ENCODE peak calls at places on chromosomes 11 and 22, in six cellular contexts. G, D, U, W, I and S are unnamed samples.

GRCh38 chr22:21567456-21568206 is at the start of gene UBE2L3:
- DNase-seq in I (peak; percentile 83), W (peak; percentile 93), G (peak; percentile 90), U (peak; percentile 69), D (peak; percentile 46), S (peak; percentile 63)

GRCh38 chr22:47152938-47153337 is 390.5 kb downstream of the TBC1D22A start:
- DNase-seq in I (no peak), U (no peak), G (no peak), W (no peak), D (no peak), S (no peak)

GRCh38 chr11:14306481-14306880 is 52.5 kb downstream of the RRAS2 start:
- DNase-seq in U (no peak), I (no peak), W (no peak), D (no peak), G (no peak), S (no peak)

GRCh38 chr11:46006418-46007070 is 84.1 kb downstream of the LARGE2 start:
- DNase-seq in I (no peak), W (no peak), D (peak; percentile 67), G (no peak), U (peak; percentile 68), S (no peak)

GRCh38 chr11:62444271-62444833 is 25.5 kb downstream of the SCGB1A1 start:
- DNase-seq in D (no peak), I (peak; percentile 90), G (peak; percentile 69), U (peak; percentile 57), W (peak; percentile 83), S (no peak)

GRCh38 chr11:60981515-60981914 is 10.0 kb downstream of the CD6 start:
- DNase-seq in U (no peak), G (no peak), D (no peak), W (no peak), I (no peak), S (no peak)

GRCh38 chr11:42243370-42243769 is 783.9 kb upstream of the LRRC4C start:
- DNase-seq in D (no peak), I (no peak), W (no peak), U (no peak), G (no peak), S (no peak)

GRCh38 chr11:76314741-76315090 is 66.2 kb downstream of the THAP12 start:
- DNase-seq in U (peak; percentile 25), W (no peak), D (no peak), G (peak; percentile 6), I (no peak), S (no peak)

GRCh38 chr11:116689413-116690127 is 83.2 kb downstream of the BUD13 start:
- DNase-seq in G (peak; percentile 27), U (no peak), I (no peak), W (no peak), D (no peak), S (no peak)

GRCh38 chr22:37175414-37176144 is 12.5 kb downstream of the C1QTNF6 start:
- DNase-seq in G (peak; percentile 45), U (no peak), I (peak; percentile 36), D (no peak), W (peak; percentile 56), S (no peak)

GRCh38 chr11:110156503-110156902 is 63.3 kb downstream of the ZC3H12C start:
- DNase-seq in D (no peak), W (no peak), U (no peak), I (no peak), G (no peak), S (no peak)

GRCh38 chr11:33718441-33718840 is 17.8 kb downstream of the CD59 start:
- DNase-seq in W (no peak), U (no peak), G (no peak), D (peak; percentile 31), I (no peak), S (no peak)

GRCh38 chr11:67082071-67082791 is 25.6 kb downstream of the RHOD start:
- DNase-seq in W (no peak), G (no peak), U (no peak), I (no peak), D (no peak), S (no peak)

GRCh38 chr22:49207008-49207775 is 620.5 kb downstream of the BRD1 start:
- DNase-seq in G (no peak), D (no peak), I (peak; percentile 54), W (peak; percentile 47), U (no peak), S (no peak)

GRCh38 chr11:105177658-105178057 is 38.1 kb upstream of the CARD18 start:
- DNase-seq in U (peak; percentile 77), D (no peak), G (no peak), W (no peak), I (no peak), S (no peak)

GRCh38 chr11:132549571-132549970 is 982.7 kb downstream of the OPCML start:
- DNase-seq in I (no peak), G (no peak), W (no peak), D (no peak), U (no peak), S (no peak)

GRCh38 chr11:92384316-92384715 is 159.7 kb downstream of the FAT3 start:
- DNase-seq in D (no peak), U (peak; percentile 81), G (no peak), W (no peak), I (no peak), S (no peak)

GRCh38 chr22:32864041-32864440 is 62.5 kb downstream of the TIMP3 start:
- DNase-seq in G (no peak), U (no peak), D (no peak), W (no peak), I (no peak), S (no peak)

GRCh38 chr22:49295851-49296560 is 531.7 kb downstream of the BRD1 start:
- DNase-seq in D (no peak), G (no peak), I (peak; percentile 61), U (no peak), W (peak; percentile 53), S (no peak)

GRCh38 chr11:2369320-2369719 is 7.8 kb upstream of the CD81 start:
- DNase-seq in G (no peak), D (no peak), U (no peak), W (no peak), I (no peak), S (no peak)

GRCh38 chr22:42913874-42914510 is 56.9 kb upstream of the ARFGAP3 start:
- DNase-seq in U (no peak), W (no peak), D (no peak), G (no peak), I (no peak), S (no peak)

GRCh38 chr11:68317147-68317785 is 4.9 kb downstream of the LRP5 start:
- DNase-seq in I (no peak), U (no peak), W (no peak), G (no peak), D (no peak), S (no peak)

GRCh38 chr11:44088377-44088776 is 7.1 kb upstream of the EXT2 start:
- DNase-seq in W (no peak), G (no peak), D (no peak), U (no peak), I (no peak), S (no peak)

GRCh38 chr22:37431811-37432707 is 4.8 kb upstream of the ELFN2 start:
- DNase-seq in U (peak; percentile 97), G (no peak), I (no peak), W (no peak), D (peak; percentile 100), S (no peak)

GRCh38 chr11:7892059-7892699 is 38.9 kb downstream of the OR10A6 start:
- DNase-seq in U (peak; percentile 38), I (no peak), W (no peak), D (no peak), G (no peak), S (no peak)

GRCh38 chr11:849951-850776 is 7.5 kb downstream of the TSPAN4 start:
- DNase-seq in D (no peak), U (no peak), W (no peak), I (no peak), G (no peak), S (no peak)

GRCh38 chr11:35235944-35236666 is 97.1 kb downstream of the CD44 start:
- DNase-seq in G (no peak), W (no peak), D (peak; percentile 90), U (no peak), I (no peak), S (peak; percentile 69)

GRCh38 chr22:49619301-49619700 is 208.4 kb downstream of the BRD1 start:
- DNase-seq in W (peak; percentile 52), G (peak; percentile 28), I (no peak), D (no peak), U (no peak), S (no peak)

GRCh38 chr11:64654958-64655541 is 64.0 kb downstream of the SLC22A12 start:
- DNase-seq in W (peak; percentile 62), I (no peak), G (no peak), D (no peak), U (no peak), S (no peak)

GRCh38 chr11:110338684-110339083 is 42.3 kb upstream of the RDX start:
- DNase-seq in D (no peak), I (no peak), W (no peak), G (no peak), U (no peak), S (no peak)

GRCh38 chr11:6612816-6613136 is 760 bp upstream of the TAF10 start:
- DNase-seq in G (no peak), W (no peak), D (peak; percentile 35), U (no peak), I (no peak), S (peak; percentile 23)

GRCh38 chr11:120432056-120433018 is 79.2 kb upstream of the GRIK4 start:
- DNase-seq in W (no peak), I (no peak), G (no peak), U (peak; percentile 99), D (peak; percentile 98), S (no peak)

GRCh38 chr11:34243620-34244493 is 114.0 kb downstream of the ABTB2 start:
- DNase-seq in U (peak; percentile 69), D (peak; percentile 95), I (no peak), G (no peak), W (no peak), S (no peak)

GRCh38 chr11:118574636-118575035 is 2.4 kb downstream of the ARCN1 start:
- DNase-seq in G (no peak), I (no peak), U (no peak), W (no peak), D (no peak), S (no peak)
- H3K4me3 ChIP-seq in G (peak overlapping the region; percentile 99), I (peak overlapping the region; percentile 94), U (peak overlapping the region; percentile 97), W (peak overlapping the region; percentile 99), D (no peak overlapping the region), S (no peak overlapping the region)

GRCh38 chr11:32244453-32244852 is 153.6 kb downstream of the RCN1 start:
- DNase-seq in W (no peak), U (no peak), G (no peak), D (no peak), I (no peak), S (no peak)
- H3K4me3 ChIP-seq in W (no peak overlapping the region), U (no peak overlapping the region), G (no peak overlapping the region), D (no peak overlapping the region), I (no peak overlapping the region), S (no peak overlapping the region)

GRCh38 chr11:91078221-91078620 is 855.4 kb upstream of the CHORDC1 start:
- DNase-seq in I (no peak), W (no peak), U (no peak), D (no peak), G (no peak), S (no peak)
- H3K4me3 ChIP-seq in I (no peak overlapping the region), W (no peak overlapping the region), U (no peak overlapping the region), D (no peak overlapping the region), G (no peak overlapping the region), S (no peak overlapping the region)

DNA sequence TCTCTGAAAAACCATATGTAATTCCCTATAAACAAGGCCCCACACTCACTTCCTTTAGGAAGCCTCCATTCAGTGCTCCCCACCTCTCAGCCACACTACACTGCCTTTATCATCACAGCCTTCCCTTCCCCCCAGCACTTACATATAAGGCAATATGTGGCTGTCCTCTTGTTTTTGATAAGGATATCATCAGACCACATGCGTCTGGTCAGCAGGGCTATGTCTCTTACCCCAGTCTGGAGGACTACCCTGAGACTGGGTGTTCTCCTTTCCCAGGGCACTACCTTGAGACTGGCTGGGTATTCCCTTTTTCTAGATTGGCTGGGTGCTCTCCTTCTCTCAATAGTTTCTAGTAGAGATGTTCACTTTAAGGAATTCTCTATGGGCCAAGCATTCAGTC is 7.8 kb downstream of the KCNE3 start:
- DNase-seq in U (no peak), G (no peak), W (no peak), D (no peak), I (no peak), S (no peak)
- H3K4me3 ChIP-seq in U (no peak overlapping the region), G (peak overlapping the region; percentile 51), W (peak overlapping the region; percentile 52), D (no peak overlapping the region), I (no peak overlapping the region), S (no peak overlapping the region)